ENCODE peak calls at places on chromosomes 6 and 20, in six cellular contexts. C is tibial nerve, Y is heart left ventricle, F is Peyer's patch, U is stomach, M is gastrocnemius medialis. K is an unnamed sample.

GRCh38 chr6:77467038-77467437 is 3.7 kb upstream of the HTR1B start:
- DNase-seq in C (no peak), Y (no peak), F (no peak), U (no peak), M (no peak), K (no peak)

GRCh38 chr6:6788394-6789020 is 200.0 kb downstream of the LY86 start:
- DNase-seq in C (no peak), Y (no peak), F (no peak), U (peak), M (peak), K (no peak)

GRCh38 chr6:150412221-150412620 is 43.4 kb downstream of the IYD start:
- DNase-seq in C (no peak), Y (no peak), F (no peak), U (no peak), M (no peak), K (no peak)

GRCh38 chr20:51412991-51413471 is 129.5 kb downstream of the NFATC2 start:
- DNase-seq in C (no peak), Y (no peak), F (no peak), U (no peak), M (peak), K (no peak)

GRCh38 chr20:12575352-12576095 is 433.2 kb upstream of the SPTLC3 start:
- DNase-seq in C (peak), Y (peak), F (no peak), U (peak), M (peak), K (no peak)

GRCh38 chr6:122289721-122290501 is 109.5 kb upstream of the HSF2 start:
- DNase-seq in C (no peak), Y (no peak), F (no peak), U (no peak), M (no peak), K (no peak)

GRCh38 chr6:150907385-150907784 is 41.9 kb downstream of the MTHFD1L start:
- DNase-seq in C (no peak), Y (no peak), F (no peak), U (no peak), M (no peak), K (no peak)

GRCh38 chr20:25288291-25289181 is 40.7 kb downstream of the PYGB start:
- DNase-seq in C (no peak), Y (peak), F (peak), U (no peak), M (peak), K (no peak)

GRCh38 chr6:144094731-144095133 is 641 bp downstream of the SF3B5 start:
- DNase-seq in C (no peak), Y (no peak), F (no peak), U (no peak), M (no peak), K (no peak)

GRCh38 chr6:134892362-134892761 is 57.5 kb downstream of the ALDH8A1 start:
- DNase-seq in C (no peak), Y (no peak), F (no peak), U (no peak), M (no peak), K (no peak)

GRCh38 chr20:25070821-25071473 is 11.0 kb downstream of the VSX1 start:
- DNase-seq in C (no peak), Y (no peak), F (peak), U (peak), M (no peak), K (no peak)

GRCh38 chr6:16999486-17000436 is 102.1 kb upstream of the STMND1 start:
- DNase-seq in C (no peak), Y (no peak), F (no peak), U (no peak), M (no peak), K (no peak)

GRCh38 chr6:170206317-170206621 is 84.6 kb downstream of the DLL1 start:
- DNase-seq in C (peak), Y (no peak), F (peak), U (peak), M (no peak), K (no peak)

GRCh38 chr20:2558581-2559301 is 22.4 kb downstream of the TMC2 start:
- DNase-seq in C (no peak), Y (no peak), F (no peak), U (no peak), M (no peak), K (no peak)

GRCh38 chr6:169292340-169293124 is 38.9 kb upstream of the THBS2 start:
- DNase-seq in C (peak), Y (no peak), F (no peak), U (no peak), M (peak), K (peak)

GRCh38 chr6:129957941-129958898 is 60.2 kb upstream of the L3MBTL3 start:
- DNase-seq in C (no peak), Y (no peak), F (no peak), U (no peak), M (no peak), K (no peak)

GRCh38 chr6:28794175-28795002 is 129.4 kb downstream of the TRIM27 start:
- DNase-seq in C (no peak), Y (no peak), F (no peak), U (no peak), M (no peak), K (no peak)

GRCh38 chr6:25787469-25787868 is 32.9 kb downstream of the SLC17A4 start:
- DNase-seq in C (no peak), Y (no peak), F (no peak), U (no peak), M (no peak), K (no peak)

GRCh38 chr20:62500237-62500864 is 24.6 kb upstream of the GATA5 start:
- DNase-seq in C (peak), Y (peak), F (peak), U (peak), M (peak), K (peak)

DNA sequence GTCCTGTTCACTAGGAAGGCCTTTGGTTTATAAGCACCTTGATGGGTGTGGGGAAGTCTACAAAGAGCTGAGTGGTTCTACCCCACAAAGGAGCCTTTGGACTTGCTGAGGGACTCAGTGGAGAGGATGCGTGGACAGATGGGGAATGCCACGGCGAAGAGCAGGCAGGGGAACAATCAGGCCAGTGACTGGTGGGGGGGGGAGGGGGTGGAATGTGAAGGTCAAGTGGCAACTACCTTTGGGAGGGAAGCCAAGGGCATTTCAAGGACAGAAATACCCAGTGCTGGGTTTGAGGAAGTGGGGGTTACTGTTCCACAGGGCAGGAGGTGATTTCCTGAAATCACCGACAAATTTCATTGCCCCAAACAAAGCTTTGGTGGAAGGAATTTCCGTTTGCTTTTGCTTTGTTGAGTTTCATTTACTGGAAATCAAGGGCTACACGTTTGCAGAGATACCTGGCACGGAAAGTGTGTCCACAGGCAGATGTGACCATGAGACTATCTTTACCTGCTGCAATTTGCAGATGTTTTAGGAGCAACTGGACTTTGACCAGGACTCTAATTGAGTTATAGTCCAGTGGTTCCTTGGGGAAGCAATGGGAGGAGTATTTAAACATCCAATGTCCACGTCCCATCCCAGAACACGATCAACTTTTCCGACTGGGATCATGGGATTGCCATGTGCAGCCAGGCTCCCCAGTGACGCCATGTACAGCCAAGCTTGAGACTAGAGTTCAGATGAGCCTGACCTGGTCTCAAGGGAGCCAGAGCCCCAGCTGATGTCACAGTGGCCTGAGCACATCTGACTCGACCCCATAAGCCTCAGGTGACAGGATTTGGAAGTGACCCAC is 8.0 kb downstream of the CST3 start:
- DNase-seq in C (no peak), Y (no peak), F (no peak), U (no peak), M (no peak), K (no peak)
- TF ChIP-seq POLR2A in C (no peak), Y (no peak), F (no peak), U (no peak), M (no peak), K (no peak)

DNA sequence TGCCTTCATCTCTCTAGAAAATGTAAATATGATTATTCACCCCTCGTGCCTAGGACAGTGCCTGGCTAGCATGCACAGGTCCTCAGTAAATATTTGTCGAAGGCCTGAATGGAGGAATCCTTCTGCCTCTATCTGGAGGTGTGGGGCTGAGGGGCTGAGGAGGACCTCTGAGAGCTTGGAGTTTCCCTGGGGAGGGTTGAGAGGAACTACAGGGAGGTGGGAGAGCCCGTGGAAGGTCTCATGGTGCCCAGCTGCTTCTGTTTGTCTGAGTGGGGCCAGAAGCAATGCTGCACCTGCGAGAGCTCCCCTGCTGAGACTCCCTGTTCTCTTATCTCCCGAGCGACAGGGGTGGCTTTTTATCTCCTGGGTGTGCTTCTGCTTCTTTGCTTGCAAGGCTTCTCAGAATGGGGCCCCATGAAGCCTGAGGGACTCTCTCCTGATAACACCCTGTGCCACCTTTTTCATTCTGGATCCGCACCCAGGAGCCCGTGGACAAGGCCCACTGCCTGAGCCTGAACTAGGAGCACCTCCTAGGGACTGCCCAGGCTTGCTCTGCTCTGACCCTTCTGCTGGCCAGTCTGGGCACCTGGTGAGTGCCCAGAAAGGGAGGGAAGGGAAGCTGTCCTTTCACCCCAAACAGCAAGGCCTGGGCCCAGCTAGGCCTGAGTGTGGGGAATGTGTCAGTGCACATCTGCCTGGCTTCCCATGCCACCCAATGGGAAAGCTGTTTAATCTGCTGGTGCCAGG is 2.4 kb downstream of the SLC29A1 start:
- DNase-seq in C (no peak), Y (no peak), F (peak), U (no peak), M (no peak), K (no peak)
- TF ChIP-seq POLR2A in C (no peak), Y (no peak), F (no peak), U (no peak), M (no peak), K (no peak)

GRCh38 chr6:138948028-138948427 is 40.0 kb downstream of the REPS1 start:
- DNase-seq in C (no peak), Y (no peak), F (no peak), U (no peak), M (no peak), K (no peak)
- TF ChIP-seq POLR2A in C (no peak), Y (no peak), F (no peak), U (no peak), M (no peak), K (no peak)

DNA sequence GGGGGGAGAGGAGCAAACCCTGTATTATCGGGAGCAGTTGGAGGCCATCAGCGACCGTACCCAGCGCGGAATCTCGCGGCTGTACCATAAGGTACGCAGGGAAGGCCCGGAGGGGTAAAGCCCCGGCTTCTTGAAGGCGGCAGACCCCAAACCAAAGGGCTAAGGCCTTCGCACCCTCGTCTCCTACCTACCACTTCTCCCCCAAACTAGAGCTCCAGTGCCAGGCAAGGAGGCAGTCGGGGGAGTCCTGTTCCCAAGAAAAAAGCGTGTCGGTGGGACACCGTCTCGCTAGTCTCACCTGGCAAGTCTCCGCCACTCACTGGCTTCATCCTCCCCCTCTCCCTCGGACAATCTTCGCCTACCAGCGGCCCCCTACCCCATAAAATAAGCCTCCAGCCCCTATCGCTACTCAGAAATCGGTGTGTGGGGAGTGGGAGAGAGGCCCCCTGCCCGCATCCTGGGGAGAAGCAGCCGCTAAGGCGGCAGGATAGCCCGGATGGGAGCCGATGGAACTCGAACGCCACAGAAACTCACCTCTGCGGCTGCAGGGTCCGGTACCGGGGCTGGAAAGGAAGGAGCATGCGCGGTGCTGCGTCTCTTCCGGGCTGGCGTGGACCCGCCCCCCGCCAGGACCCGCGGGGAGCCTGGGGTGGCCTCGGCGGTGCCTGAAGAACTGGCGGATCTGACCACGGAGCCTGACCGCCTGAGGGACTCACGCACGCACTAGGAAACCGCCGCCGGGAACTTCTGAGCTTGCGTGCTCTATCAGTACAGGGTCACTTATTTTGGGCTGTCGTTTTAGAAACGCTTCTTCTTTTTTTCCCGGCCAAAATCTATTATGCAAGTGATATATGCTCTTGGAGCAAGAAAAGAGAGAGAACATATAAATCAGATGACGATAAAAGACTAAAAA is at the start of gene RPS10:
- DNase-seq in C (peak), Y (peak), F (peak), U (peak), M (peak), K (peak)
- TF ChIP-seq POLR2A in C (peak), Y (peak), F (peak), U (peak), M (peak), K (peak)

GRCh38 chr6:41734666-41735426 is 562 bp downstream of the TFEB start:
- DNase-seq in C (peak), Y (peak), F (peak), U (peak), M (peak), K (peak)
- TF ChIP-seq POLR2A in C (no peak), Y (no peak), F (no peak), U (no peak), M (no peak), K (no peak)

GRCh38 chr20:23136893-23137745 is 51.0 kb upstream of the CD93 start:
- DNase-seq in C (no peak), Y (no peak), F (peak), U (no peak), M (peak), K (no peak)
- TF ChIP-seq POLR2A in C (no peak), Y (no peak), F (no peak), U (no peak), M (peak), K (no peak)

K was measured in H54.